ENCODE peak calls at places on chromosome 5, in four cellular contexts. One of them, this sample, is unnamed.

GRCh38 chr5:25448190-25448621 is 803.4 kb upstream of the CDH10 start:
- DNase-seq in NCI-H1417: no peak
- DNase-seq in stromal cell of bone marrow: no peak
- DNase-seq in aorta: no peak
- DNase-seq in this sample: no peak

GRCh38 chr5:87393331-87393730 is 19.4 kb downstream of the CCNH start:
- DNase-seq in NCI-H1417: no peak
- DNase-seq in aorta: no peak
- DNase-seq in stromal cell of bone marrow: no peak
- DNase-seq in this sample: no peak

GRCh38 chr5:135010502-135011354 is 23.3 kb downstream of the PITX1 start:
- DNase-seq in stromal cell of bone marrow: no peak
- DNase-seq in aorta: no peak
- DNase-seq in NCI-H1417: no peak
- DNase-seq in this sample: no peak

GRCh38 chr5:168076561-168076991 is 214.9 kb upstream of the WWC1 start:
- DNase-seq in aorta: no peak
- DNase-seq in stromal cell of bone marrow: no peak
- DNase-seq in NCI-H1417: no peak
- DNase-seq in this sample: no peak

GRCh38 chr5:132462856-132463745 is 27.5 kb downstream of the IRF1 start:
- DNase-seq in NCI-H1417: no peak
- DNase-seq in stromal cell of bone marrow: no peak
- DNase-seq in aorta: no peak
- DNase-seq in this sample: peak; percentile 87

GRCh38 chr5:126280343-126280742 is 142.9 kb upstream of the GRAMD2B start:
- DNase-seq in aorta: no peak
- DNase-seq in NCI-H1417: no peak
- DNase-seq in stromal cell of bone marrow: no peak
- DNase-seq in this sample: no peak

GRCh38 chr5:116013207-116013777 is 19.0 kb upstream of the ARL14EPL start:
- DNase-seq in aorta: no peak
- DNase-seq in stromal cell of bone marrow: no peak
- DNase-seq in NCI-H1417: no peak
- DNase-seq in this sample: no peak

GRCh38 chr5:141484499-141485304 is at the start of gene PCDHGC4:
- DNase-seq in NCI-H1417: no peak
- DNase-seq in stromal cell of bone marrow: no peak
- DNase-seq in aorta: no peak
- DNase-seq in this sample: no peak

GRCh38 chr5:179233909-179234562 is 111.2 kb downstream of the ADAMTS2 start:
- DNase-seq in aorta: no peak
- DNase-seq in stromal cell of bone marrow: no peak
- DNase-seq in NCI-H1417: no peak
- DNase-seq in this sample: peak; percentile 35

GRCh38 chr5:175381116-175381515 is 62.9 kb downstream of the DRD1 start:
- DNase-seq in aorta: no peak
- DNase-seq in NCI-H1417: no peak
- DNase-seq in stromal cell of bone marrow: no peak
- DNase-seq in this sample: no peak

GRCh38 chr5:66417681-66418248 is 178.4 kb upstream of the MAST4 start:
- DNase-seq in stromal cell of bone marrow: no peak
- DNase-seq in aorta: no peak
- DNase-seq in NCI-H1417: no peak
- DNase-seq in this sample: no peak

GRCh38 chr5:69213513-69214215 is 21.0 kb upstream of the CDK7 start:
- DNase-seq in stromal cell of bone marrow: no peak
- DNase-seq in aorta: no peak
- DNase-seq in NCI-H1417: no peak
- DNase-seq in this sample: no peak

GRCh38 chr5:151758430-151759241 is at the start of gene ATOX1:
- DNase-seq in aorta: peak; percentile 95
- DNase-seq in stromal cell of bone marrow: peak; percentile 80
- DNase-seq in NCI-H1417: peak; percentile 89
- DNase-seq in this sample: peak; percentile 96

GRCh38 chr5:91670565-91670964 is 287.4 kb upstream of the ARRDC3 start:
- DNase-seq in aorta: no peak
- DNase-seq in stromal cell of bone marrow: no peak
- DNase-seq in NCI-H1417: peak; percentile 1
- DNase-seq in this sample: no peak

GRCh38 chr5:125227333-125228075 is 481.1 kb upstream of the ZNF608 start:
- DNase-seq in aorta: no peak
- DNase-seq in stromal cell of bone marrow: no peak
- DNase-seq in NCI-H1417: no peak
- DNase-seq in this sample: no peak

GRCh38 chr5:177987326-177987725 is 8.7 kb downstream of the PROP1 start:
- DNase-seq in stromal cell of bone marrow: no peak
- DNase-seq in aorta: no peak
- DNase-seq in NCI-H1417: no peak
- DNase-seq in this sample: no peak

GRCh38 chr5:38994329-38994927 is 79.8 kb downstream of the RICTOR start:
- DNase-seq in NCI-H1417: peak; percentile 18
- DNase-seq in stromal cell of bone marrow: peak; percentile 53
- DNase-seq in aorta: no peak
- DNase-seq in this sample: no peak

This sample was measured in right lobe of liver.